ENCODE peak calls at places on chromosome 6, in ten cellular contexts. D is aorta; U is SK-N-SH; L is progenitor cell of endocrine pancreas; J is activated naive CD4-positive, alpha-beta T cell; P is hippocampal formation; T is AG10803; X is NCI-H1694 treated with DMSO at 0.1 percent for 48 hours; A is upper lobe of right lung; Z is NCI-H1105 treated with DMSO at 0.1 percent for 48 hours. Y is an unnamed sample.

GRCh38 chr6:31394381-31394780 is 9.0 kb upstream of the MICA start:
- DNase-seq in P (no peak), T (no peak), Z (no peak), J (no peak), D (no peak), X (no peak), A (no peak), U (no peak), L (no peak), Y (no peak)

GRCh38 chr6:128397996-128398395 is 122.4 kb downstream of the PTPRK start:
- DNase-seq in A (no peak), Z (no peak), T (no peak), L (no peak), D (no peak), X (no peak), P (no peak), J (no peak), U (no peak), Y (no peak)

GRCh38 chr6:159077123-159077522 is 32.3 kb upstream of the TAGAP start:
- DNase-seq in J (no peak), P (no peak), D (no peak), L (no peak), X (no peak), U (peak; percentile 20), A (no peak), T (no peak), Z (no peak), Y (no peak)

GRCh38 chr6:168158280-168158979 is 79.4 kb upstream of the FRMD1 start:
- DNase-seq in U (no peak), T (no peak), P (no peak), J (no peak), L (no peak), D (no peak), X (no peak), A (no peak), Z (peak; percentile 87), Y (no peak)

GRCh38 chr6:97925504-97925903 is 642.5 kb upstream of the MMS22L start:
- DNase-seq in L (no peak), P (no peak), J (no peak), T (peak; percentile 3), D (no peak), Z (peak; percentile 13), U (no peak), A (no peak), X (no peak), Y (no peak)

GRCh38 chr6:52513464-52513863 is 63.4 kb downstream of the TRAM2 start:
- DNase-seq in P (no peak), J (no peak), A (no peak), Z (no peak), L (no peak), U (no peak), X (no peak), T (no peak), D (no peak), Y (no peak)

GRCh38 chr6:133637874-133638273 is 251.0 kb upstream of the TCF21 start:
- DNase-seq in T (no peak), J (no peak), P (no peak), L (no peak), Z (no peak), D (no peak), U (no peak), X (no peak), A (no peak), Y (no peak)

GRCh38 chr6:44071670-44072451 is 55.4 kb downstream of the MRPL14 start:
- DNase-seq in A (no peak), X (no peak), T (peak; percentile 96), D (no peak), J (no peak), L (no peak), P (no peak), Z (no peak), U (no peak), Y (no peak)

GRCh38 chr6:22152871-22153270 is 144.0 kb downstream of the PRL start:
- DNase-seq in T (no peak), J (no peak), X (no peak), D (no peak), U (no peak), L (no peak), P (no peak), A (no peak), Z (peak; percentile 71), Y (no peak)

GRCh38 chr6:148407372-148407771 is 64.7 kb downstream of the SASH1 start:
- DNase-seq in D (no peak), Z (no peak), U (no peak), P (no peak), X (no peak), J (no peak), T (peak; percentile 98), L (no peak), A (no peak), Y (no peak)

GRCh38 chr6:39128106-39128505 is 13.1 kb upstream of the SAYSD1 start:
- DNase-seq in P (no peak), T (peak; percentile 6), U (no peak), L (no peak), A (no peak), Z (no peak), D (no peak), X (no peak), J (no peak), Y (no peak)

GRCh38 chr6:27168586-27169443 is 78.7 kb upstream of the PRSS16 start:
- DNase-seq in J (no peak), A (no peak), P (no peak), L (no peak), X (no peak), D (no peak), Z (no peak), T (peak; percentile 69), U (no peak), Y (no peak)

GRCh38 chr6:139327038-139327437 is 35.2 kb upstream of the TXLNB start:
- DNase-seq in U (no peak), D (no peak), P (no peak), A (no peak), Z (no peak), T (no peak), J (no peak), L (no peak), X (no peak), Y (no peak)

GRCh38 chr6:166687538-166688259 is 60.6 kb upstream of the RPS6KA2 start:
- DNase-seq in U (no peak), D (no peak), L (no peak), T (no peak), A (no peak), P (no peak), X (no peak), Z (no peak), J (no peak), Y (no peak)

GRCh38 chr6:133977983-133978895 is 25.2 kb downstream of the TBPL1 start:
- DNase-seq in X (peak; percentile 51), P (no peak), U (peak; percentile 33), D (no peak), T (peak; percentile 78), A (no peak), Z (no peak), J (no peak), L (no peak), Y (no peak)

GRCh38 chr6:7996538-7997225 is 67.5 kb downstream of the BLOC1S5 start:
- DNase-seq in L (no peak), A (no peak), U (peak; percentile 57), P (no peak), T (peak; percentile 53), X (no peak), J (no peak), D (no peak), Z (no peak), Y (no peak)

GRCh38 chr6:131065112-131065823 is 2.2 kb upstream of the EPB41L2 start:
- DNase-seq in P (no peak), T (no peak), X (no peak), L (no peak), A (no peak), D (no peak), Z (no peak), J (no peak), U (no peak), Y (no peak)

GRCh38 chr6:33840064-33840926 is 36.5 kb upstream of the MLN start:
- DNase-seq in X (peak; percentile 18), L (no peak), Z (no peak), J (no peak), D (no peak), T (peak; percentile 96), A (no peak), U (no peak), P (no peak), Y (peak; percentile 35)

GRCh38 chr6:170329321-170329720 is 22.8 kb downstream of the FAM120B start:
- DNase-seq in X (no peak), T (no peak), Z (no peak), A (no peak), P (no peak), D (no peak), J (no peak), L (no peak), U (no peak), Y (no peak)

GRCh38 chr6:143556529-143556928 is 45.0 kb upstream of the FUCA2 start:
- DNase-seq in Z (no peak), A (no peak), X (no peak), P (no peak), D (no peak), U (no peak), J (no peak), T (peak; percentile 94), L (no peak), Y (no peak)

GRCh38 chr6:474454-475185 is 83.1 kb downstream of the IRF4 start:
- DNase-seq in D (no peak), Z (no peak), P (no peak), A (no peak), U (peak; percentile 44), L (no peak), J (peak; percentile 29), X (no peak), T (no peak), Y (no peak)

GRCh38 chr6:121434037-121434770 is 1.2 kb upstream of the GJA1 start:
- DNase-seq in P (no peak), X (no peak), T (peak; percentile 72), J (no peak), Z (no peak), D (no peak), A (no peak), L (no peak), U (no peak), Y (no peak)

GRCh38 chr6:167797079-167797870 is 29.4 kb upstream of the AFDN start:
- DNase-seq in U (no peak), D (no peak), A (no peak), J (no peak), T (no peak), Z (no peak), L (no peak), P (no peak), X (no peak), Y (no peak)

GRCh38 chr6:34144581-34145160 is 1.2 kb downstream of the GRM4 start:
- DNase-seq in P (no peak), D (peak; percentile 55), A (peak; percentile 61), J (no peak), T (no peak), Z (no peak), X (no peak), U (no peak), L (no peak), Y (no peak)

GRCh38 chr6:122733259-122733658 is 46.3 kb upstream of the FABP7 start:
- DNase-seq in D (no peak), A (no peak), U (no peak), J (no peak), X (no peak), T (no peak), P (no peak), Z (no peak), L (no peak), Y (no peak)

GRCh38 chr6:38579010-38579628 is 60.6 kb downstream of the BTBD9 start:
- DNase-seq in P (no peak), T (no peak), J (no peak), U (no peak), L (no peak), X (no peak), A (no peak), Z (no peak), D (no peak), Y (no peak)

GRCh38 chr6:159104163-159104885 is 59.5 kb upstream of the TAGAP start:
- DNase-seq in J (peak; percentile 45), P (peak; percentile 55), X (peak; percentile 69), U (peak; percentile 86), L (peak; percentile 59), A (peak; percentile 82), Z (peak; percentile 23), D (peak; percentile 81), T (peak; percentile 35), Y (no peak)

GRCh38 chr6:153059757-153060156 is 57.2 kb upstream of the MTRF1L start:
- DNase-seq in P (no peak), A (no peak), X (no peak), D (no peak), T (peak; percentile 5), Z (no peak), U (no peak), L (no peak), J (no peak), Y (no peak)

Y was measured in SIG-M5.